ENCODE peak calls at places on chromosomes 2 and 18, in six cellular contexts. F is heart right ventricle, Z is PC-3, E is heart left ventricle, O is spleen, I is H1. Q is an unnamed sample. For H3K27me3 and H3K36me3, the result is how much of the 10 kb centered on the place peaks cover.

GRCh38 chr2:42127425-42128424 is 41.4 kb upstream of the EML4 start:
- DNase-seq in E (no peak), Z (no peak), F (no peak), O (no peak), I (no peak), Q (no peak)

GRCh38 chr2:132857334-132857733 is 187.3 kb upstream of the LYPD1 start:
- DNase-seq in Z (no peak), I (no peak), O (no peak), F (no peak), E (no peak), Q (no peak)

GRCh38 chr18:25038261-25038660 is 313.7 kb downstream of the ZNF521 start:
- DNase-seq in F (no peak), Z (no peak), I (no peak), O (no peak), E (no peak), Q (no peak)

GRCh38 chr2:132950986-132951385 is 281.0 kb upstream of the LYPD1 start:
- DNase-seq in O (no peak), E (no peak), Z (no peak), F (no peak), I (no peak), Q (no peak)

GRCh38 chr2:60551241-60552095 is 2.0 kb downstream of the BCL11A start:
- DNase-seq in Z (peak), E (no peak), O (peak), F (no peak), I (no peak), Q (no peak)

GRCh38 chr2:74188018-74188601 is 9.4 kb upstream of the MOB1A start:
- DNase-seq in E (no peak), Z (peak), O (peak), F (peak), I (no peak), Q (peak)

GRCh38 chr2:105449083-105449482 is 50.2 kb upstream of the FHL2 start:
- DNase-seq in Z (peak), O (no peak), I (no peak), E (no peak), F (no peak), Q (no peak)

GRCh38 chr18:24189007-24189528 is 50.2 kb downstream of the CABYR start:
- DNase-seq in E (no peak), I (no peak), Z (no peak), F (no peak), O (no peak), Q (no peak)

GRCh38 chr2:98379311-98380202 is 33.3 kb downstream of the CNGA3 start:
- DNase-seq in Z (no peak), I (no peak), E (no peak), F (no peak), O (no peak), Q (no peak)

GRCh38 chr2:65527451-65528240 is 95.2 kb upstream of the SPRED2 start:
- DNase-seq in O (no peak), F (no peak), Z (no peak), E (no peak), I (no peak), Q (no peak)

GRCh38 chr2:176931588-176932563 is 280.7 kb upstream of the HNRNPA3 start:
- DNase-seq in I (no peak), Z (peak), O (no peak), F (no peak), E (no peak), Q (no peak)

GRCh38 chr2:86238354-86238753 is 39.1 kb downstream of the MRPL35 start:
- DNase-seq in O (peak), E (no peak), F (no peak), Z (no peak), I (no peak), Q (no peak)

GRCh38 chr2:109083771-109084170 is 45.2 kb upstream of the SH3RF3 start:
- DNase-seq in F (no peak), Z (no peak), I (no peak), E (no peak), O (peak), Q (no peak)

GRCh38 chr2:159131882-159132281 is 154.6 kb downstream of the WDSUB1 start:
- DNase-seq in F (no peak), O (no peak), I (no peak), Z (peak), E (no peak), Q (no peak)

GRCh38 chr2:236600892-236601291 is 31.3 kb downstream of the ACKR3 start:
- DNase-seq in O (peak), Z (peak), E (no peak), I (no peak), F (no peak), Q (no peak)

GRCh38 chr2:37156071-37156856 is 516 bp downstream of the EIF2AK2 start:
- DNase-seq in O (no peak), Z (peak), F (peak), I (no peak), E (peak), Q (peak)

DNA sequence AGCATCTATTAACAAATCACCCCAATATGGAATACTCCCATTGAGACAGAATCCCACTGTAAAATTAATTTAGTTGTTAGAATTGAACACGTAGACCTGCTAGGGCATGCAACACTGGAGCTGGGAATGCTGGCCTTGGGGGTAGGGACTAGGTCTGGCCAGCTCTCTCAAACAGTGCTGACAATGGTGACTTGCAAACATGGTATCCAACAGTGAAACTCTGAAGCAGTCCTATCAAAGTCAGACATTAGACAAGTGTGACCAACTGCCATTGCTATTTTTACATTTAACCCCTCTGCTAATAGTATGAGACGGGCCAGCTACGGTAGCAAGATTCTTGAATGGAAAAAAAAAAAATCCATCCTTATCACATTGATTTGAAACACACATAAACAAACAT is 7.2 kb downstream of the E2F6 start:
- DNase-seq in O (no peak), Z (no peak), I (no peak), F (peak), E (no peak), Q (no peak)
- H3K27me3 ChIP-seq in O (under half), Z (under half), I (under half), F (under half), E (under half), Q (under half)

DNA sequence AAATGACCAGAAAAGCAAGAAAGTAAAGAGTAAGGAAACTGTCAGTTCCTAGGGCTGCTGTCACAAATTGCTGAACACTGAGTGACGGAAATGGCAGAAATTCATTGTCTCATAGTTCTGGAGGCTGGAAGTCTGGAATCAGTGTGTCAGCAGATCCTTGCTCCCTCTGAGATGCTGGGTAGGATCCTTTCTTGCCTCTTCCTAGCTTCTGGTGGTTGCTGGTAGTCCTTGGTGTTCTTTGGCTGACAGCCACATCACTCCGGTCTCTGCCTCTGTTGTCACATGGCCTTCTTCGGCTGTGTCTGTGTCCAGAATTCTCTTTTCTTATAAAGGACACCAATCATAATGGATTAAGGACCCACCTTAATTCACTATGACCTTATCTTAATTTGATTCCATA is 21.9 kb downstream of the PLEKHB2 start:
- DNase-seq in I (no peak), E (no peak), Z (no peak), F (no peak), O (no peak), Q (no peak)
- H3K36me3 ChIP-seq in I (under half), E (half or more), Z (half or more), F (half or more), O (half or more), Q (under half)

DNA sequence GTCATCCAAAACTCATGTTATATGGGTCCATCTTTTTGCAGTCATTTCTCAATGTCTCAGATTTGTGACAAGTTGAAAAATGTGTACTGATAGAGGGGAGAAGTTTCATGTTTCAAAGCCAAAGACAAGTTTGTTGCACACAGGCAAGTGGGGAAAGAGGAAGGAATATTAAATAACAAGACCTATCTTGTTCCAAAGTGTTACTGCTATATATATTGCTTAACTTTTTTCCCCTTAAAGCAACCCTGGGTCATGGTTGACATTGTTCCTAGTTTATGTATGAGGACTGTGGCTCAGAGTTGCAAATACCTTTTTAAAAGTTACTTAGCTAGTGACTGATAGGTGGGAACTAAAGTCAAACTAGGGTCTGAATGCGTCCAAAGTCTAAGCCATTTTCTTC is 1.7 kb downstream of the ITGA4 start:
- DNase-seq in O (no peak), F (no peak), Z (no peak), E (no peak), I (no peak), Q (no peak)
- H3K4me3 ChIP-seq in O (peak), F (no peak), Z (no peak), E (no peak), I (no peak), Q (no peak)

GRCh38 chr18:79401494-79402208 is 5.9 kb downstream of the NFATC1 start:
- DNase-seq in I (no peak), O (peak), Z (no peak), E (no peak), F (no peak), Q (no peak)
- H3K27me3 ChIP-seq in I (under half), O (under half), Z (under half), E (under half), F (under half), Q (under half)

DNA sequence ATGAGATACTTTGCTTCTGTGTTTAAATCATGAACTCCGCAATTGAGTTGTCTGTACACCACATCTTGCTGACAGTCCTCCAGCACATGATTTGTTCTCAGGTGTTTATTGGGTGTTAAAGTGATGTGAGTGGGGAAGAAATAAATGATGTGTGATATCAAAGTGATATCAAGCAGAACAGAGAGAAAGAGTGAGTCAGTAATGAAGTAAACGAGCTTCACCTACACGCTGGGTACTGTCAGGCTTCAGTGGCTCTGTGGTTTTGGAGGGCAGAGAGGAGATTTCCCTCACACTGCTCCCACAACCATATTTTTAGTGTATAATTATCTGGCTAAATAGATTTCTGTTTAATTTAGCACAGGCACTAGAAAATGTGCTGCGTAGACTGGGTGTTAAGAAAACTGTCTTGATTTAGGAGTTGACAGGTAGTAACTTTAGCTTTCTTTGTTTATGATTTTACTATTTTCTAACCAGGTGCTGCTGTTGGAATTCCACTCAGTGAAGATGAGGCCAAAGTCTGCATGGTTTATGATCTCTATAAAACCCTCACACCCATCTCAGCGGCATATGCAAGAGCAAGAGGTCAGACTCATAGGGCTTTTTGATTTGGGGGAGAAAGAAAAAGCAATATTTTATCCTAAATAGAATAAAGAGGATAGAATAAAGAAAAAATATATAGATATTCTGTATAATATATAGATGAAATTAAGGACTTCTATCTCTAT is 21.2 kb downstream of the ATIC start:
- DNase-seq in E (no peak), F (no peak), O (no peak), Z (no peak), I (no peak), Q (no peak)
- H3K36me3 ChIP-seq in E (half or more), F (half or more), O (half or more), Z (half or more), I (under half), Q (under half)

DNA sequence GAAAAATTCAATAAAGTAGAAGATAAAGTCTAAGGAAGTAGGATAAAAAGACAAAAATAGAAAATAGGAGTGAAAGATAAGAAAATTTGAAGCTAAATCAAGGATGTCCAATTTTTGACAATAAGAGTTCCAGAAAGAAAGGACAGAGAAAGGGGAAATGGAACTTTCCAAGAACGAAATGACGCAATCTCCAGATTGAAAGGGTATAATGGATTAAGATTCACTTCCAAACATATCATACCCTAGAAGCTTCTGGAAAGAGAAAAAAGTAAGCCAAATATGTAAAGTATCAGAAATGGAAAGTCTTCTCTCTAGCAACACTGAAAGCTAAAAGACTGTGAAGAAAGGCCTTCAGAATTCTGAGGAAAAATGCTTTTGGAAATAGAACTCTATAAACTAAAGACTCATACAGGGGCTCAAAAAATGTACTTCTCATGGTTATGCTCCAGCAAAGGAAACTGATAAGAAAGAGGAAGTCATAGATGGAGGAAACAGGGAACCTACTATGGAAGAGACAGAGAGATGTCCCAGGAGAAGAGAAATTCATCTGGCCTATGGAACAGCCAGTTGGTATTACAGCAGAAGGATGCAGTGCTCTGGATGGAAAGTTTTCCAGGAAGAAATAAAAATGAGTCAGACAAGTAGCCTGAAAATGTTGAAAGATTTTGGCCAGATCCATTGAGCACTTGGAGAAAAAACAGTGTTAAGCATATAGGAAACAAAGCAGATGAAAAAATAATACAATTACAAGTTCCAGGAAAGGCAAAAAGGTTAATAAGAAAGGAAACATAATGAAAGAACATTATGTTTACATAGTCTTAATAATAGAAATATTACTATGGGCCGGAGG is 20.1 kb downstream of the CASP8 start:
- DNase-seq in F (no peak), Z (no peak), O (no peak), E (no peak), I (no peak), Q (no peak)
- H3K4me3 ChIP-seq in F (no peak), Z (no peak), O (no peak), E (no peak), I (no peak), Q (no peak)

GRCh38 chr2:120350801-120351324 is 4.9 kb downstream of the INHBB start:
- DNase-seq in E (no peak), I (no peak), F (no peak), O (no peak), Z (no peak), Q (no peak)
- H3K27me3 ChIP-seq in E (under half), I (half or more), F (under half), O (under half), Z (under half), Q (under half)

GRCh38 chr2:233458826-233459225 is 104.5 kb downstream of the DGKD start:
- DNase-seq in I (no peak), O (no peak), E (no peak), Z (no peak), F (no peak), Q (no peak)

GRCh38 chr2:233456111-233456510 is 101.8 kb downstream of the DGKD start:
- DNase-seq in O (peak), I (no peak), F (no peak), E (no peak), Z (no peak), Q (peak)

GRCh38 chr2:233458031-233458610 is 103.8 kb downstream of the DGKD start:
- DNase-seq in F (no peak), I (no peak), E (no peak), O (peak), Z (no peak), Q (no peak)

GRCh38 chr2:233456934-233457333 is 102.6 kb downstream of the DGKD start:
- DNase-seq in F (no peak), I (no peak), Z (no peak), O (peak), E (no peak), Q (no peak)

DNA sequence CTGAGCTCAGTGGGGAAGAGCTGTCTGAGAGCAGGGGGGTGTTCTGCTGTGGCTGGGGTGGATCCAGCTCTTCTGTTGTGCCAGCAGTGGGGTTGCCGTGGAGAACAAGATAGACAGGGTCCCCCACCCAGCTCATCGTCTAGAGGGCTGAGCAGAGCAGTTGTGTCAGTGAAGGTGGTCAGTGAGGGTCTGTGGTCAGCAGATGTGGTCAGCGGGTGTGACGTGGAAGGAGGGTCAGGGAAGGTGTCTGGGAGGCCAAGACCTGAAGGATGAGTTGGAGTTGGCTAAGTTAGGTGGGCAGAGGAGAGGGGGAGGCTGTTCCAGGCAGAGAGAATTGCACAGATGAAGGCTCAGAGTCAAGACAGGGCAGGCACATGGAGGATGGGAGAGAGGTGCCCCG is 103.1 kb downstream of the DGKD start:
- DNase-seq in E (no peak), I (no peak), F (no peak), O (peak), Z (no peak), Q (no peak)
- H3K36me3 ChIP-seq in E (half or more), I (under half), F (half or more), O (half or more), Z (under half), Q (under half)

Q was measured in gastrocnemius medialis.